ENCODE peak calls at places on chromosomes 3 and 15, in ten cellular contexts. One of them, this sample, is unnamed.

GRCh38 chr3:189580190-189580589 is 51.0 kb upstream of the TP63 start:
- DNase-seq in transverse colon: no peak
- DNase-seq in AG20443: no peak
- DNase-seq in astrocyte of the spinal cord: no peak
- DNase-seq in HEK293T: no peak
- DNase-seq in stimulated activated CD4-positive, alpha-beta T cell treated with anti-CD3 and anti-CD28 coated beads, Interleukin-1b, Interleukin-23, amount 100 ng/mL, for 4 hours: no peak
- DNase-seq in activated CD4-positive, alpha-beta T cell treated with anti-CD3 and anti-CD28 coated beads for 24 hours: no peak
- DNase-seq in activated naive CD8-positive, alpha-beta T cell treated with anti-CD3 and anti-CD28 coated beads, Interleukin-2, amount 50 U/mL, for 24 hours: no peak
- DNase-seq in SK-N-DZ: no peak
- DNase-seq in AG08396: no peak
- DNase-seq in this sample: no peak

GRCh38 chr3:186967686-186968085 is 37.4 kb downstream of the ST6GAL1 start:
- DNase-seq in astrocyte of the spinal cord: peak
- DNase-seq in stimulated activated CD4-positive, alpha-beta T cell treated with anti-CD3 and anti-CD28 coated beads, Interleukin-1b, Interleukin-23, amount 100 ng/mL, for 4 hours: no peak
- DNase-seq in activated naive CD8-positive, alpha-beta T cell treated with anti-CD3 and anti-CD28 coated beads, Interleukin-2, amount 50 U/mL, for 24 hours: no peak
- DNase-seq in activated CD4-positive, alpha-beta T cell treated with anti-CD3 and anti-CD28 coated beads for 24 hours: no peak
- DNase-seq in transverse colon: no peak
- DNase-seq in AG08396: no peak
- DNase-seq in SK-N-DZ: no peak
- DNase-seq in AG20443: no peak
- DNase-seq in HEK293T: no peak
- DNase-seq in this sample: peak

GRCh38 chr15:81209635-81210034 is 13.0 kb downstream of the IL16 start:
- DNase-seq in SK-N-DZ: no peak
- DNase-seq in astrocyte of the spinal cord: no peak
- DNase-seq in AG08396: no peak
- DNase-seq in activated CD4-positive, alpha-beta T cell treated with anti-CD3 and anti-CD28 coated beads for 24 hours: no peak
- DNase-seq in stimulated activated CD4-positive, alpha-beta T cell treated with anti-CD3 and anti-CD28 coated beads, Interleukin-1b, Interleukin-23, amount 100 ng/mL, for 4 hours: no peak
- DNase-seq in transverse colon: no peak
- DNase-seq in activated naive CD8-positive, alpha-beta T cell treated with anti-CD3 and anti-CD28 coated beads, Interleukin-2, amount 50 U/mL, for 24 hours: no peak
- DNase-seq in HEK293T: no peak
- DNase-seq in AG20443: no peak
- DNase-seq in this sample: no peak

GRCh38 chr15:68365770-68366169 is 66.2 kb downstream of the ITGA11 start:
- DNase-seq in AG08396: no peak
- DNase-seq in transverse colon: no peak
- DNase-seq in stimulated activated CD4-positive, alpha-beta T cell treated with anti-CD3 and anti-CD28 coated beads, Interleukin-1b, Interleukin-23, amount 100 ng/mL, for 4 hours: no peak
- DNase-seq in activated CD4-positive, alpha-beta T cell treated with anti-CD3 and anti-CD28 coated beads for 24 hours: no peak
- DNase-seq in AG20443: no peak
- DNase-seq in SK-N-DZ: no peak
- DNase-seq in HEK293T: no peak
- DNase-seq in activated naive CD8-positive, alpha-beta T cell treated with anti-CD3 and anti-CD28 coated beads, Interleukin-2, amount 50 U/mL, for 24 hours: no peak
- DNase-seq in astrocyte of the spinal cord: no peak
- DNase-seq in this sample: no peak

GRCh38 chr3:126883241-126883640 is 99.7 kb upstream of the PLXNA1 start:
- DNase-seq in AG20443: peak
- DNase-seq in transverse colon: no peak
- DNase-seq in astrocyte of the spinal cord: no peak
- DNase-seq in SK-N-DZ: peak
- DNase-seq in AG08396: no peak
- DNase-seq in activated naive CD8-positive, alpha-beta T cell treated with anti-CD3 and anti-CD28 coated beads, Interleukin-2, amount 50 U/mL, for 24 hours: no peak
- DNase-seq in HEK293T: no peak
- DNase-seq in activated CD4-positive, alpha-beta T cell treated with anti-CD3 and anti-CD28 coated beads for 24 hours: no peak
- DNase-seq in stimulated activated CD4-positive, alpha-beta T cell treated with anti-CD3 and anti-CD28 coated beads, Interleukin-1b, Interleukin-23, amount 100 ng/mL, for 4 hours: no peak
- DNase-seq in this sample: peak

GRCh38 chr15:39191871-39192281 is 389.0 kb upstream of the THBS1 start:
- DNase-seq in astrocyte of the spinal cord: peak
- DNase-seq in stimulated activated CD4-positive, alpha-beta T cell treated with anti-CD3 and anti-CD28 coated beads, Interleukin-1b, Interleukin-23, amount 100 ng/mL, for 4 hours: no peak
- DNase-seq in transverse colon: no peak
- DNase-seq in activated naive CD8-positive, alpha-beta T cell treated with anti-CD3 and anti-CD28 coated beads, Interleukin-2, amount 50 U/mL, for 24 hours: no peak
- DNase-seq in AG08396: no peak
- DNase-seq in HEK293T: no peak
- DNase-seq in SK-N-DZ: no peak
- DNase-seq in AG20443: no peak
- DNase-seq in activated CD4-positive, alpha-beta T cell treated with anti-CD3 and anti-CD28 coated beads for 24 hours: no peak
- DNase-seq in this sample: no peak

GRCh38 chr15:58462547-58462946 is 30.8 kb downstream of the LIPC start:
- DNase-seq in SK-N-DZ: no peak
- DNase-seq in AG08396: no peak
- DNase-seq in HEK293T: no peak
- DNase-seq in activated CD4-positive, alpha-beta T cell treated with anti-CD3 and anti-CD28 coated beads for 24 hours: no peak
- DNase-seq in stimulated activated CD4-positive, alpha-beta T cell treated with anti-CD3 and anti-CD28 coated beads, Interleukin-1b, Interleukin-23, amount 100 ng/mL, for 4 hours: no peak
- DNase-seq in activated naive CD8-positive, alpha-beta T cell treated with anti-CD3 and anti-CD28 coated beads, Interleukin-2, amount 50 U/mL, for 24 hours: no peak
- DNase-seq in transverse colon: peak
- DNase-seq in astrocyte of the spinal cord: no peak
- DNase-seq in AG20443: no peak
- DNase-seq in this sample: no peak

GRCh38 chr15:38562278-38562677 is 2.3 kb downstream of the RASGRP1 start:
- DNase-seq in SK-N-DZ: no peak
- DNase-seq in transverse colon: no peak
- DNase-seq in AG20443: no peak
- DNase-seq in activated naive CD8-positive, alpha-beta T cell treated with anti-CD3 and anti-CD28 coated beads, Interleukin-2, amount 50 U/mL, for 24 hours: no peak
- DNase-seq in activated CD4-positive, alpha-beta T cell treated with anti-CD3 and anti-CD28 coated beads for 24 hours: no peak
- DNase-seq in stimulated activated CD4-positive, alpha-beta T cell treated with anti-CD3 and anti-CD28 coated beads, Interleukin-1b, Interleukin-23, amount 100 ng/mL, for 4 hours: no peak
- DNase-seq in HEK293T: no peak
- DNase-seq in AG08396: no peak
- DNase-seq in astrocyte of the spinal cord: no peak
- DNase-seq in this sample: no peak

GRCh38 chr3:46642971-46643370 is 30.6 kb downstream of the FAM240A start:
- DNase-seq in astrocyte of the spinal cord: no peak
- DNase-seq in activated CD4-positive, alpha-beta T cell treated with anti-CD3 and anti-CD28 coated beads for 24 hours: no peak
- DNase-seq in HEK293T: no peak
- DNase-seq in AG08396: no peak
- DNase-seq in transverse colon: no peak
- DNase-seq in activated naive CD8-positive, alpha-beta T cell treated with anti-CD3 and anti-CD28 coated beads, Interleukin-2, amount 50 U/mL, for 24 hours: no peak
- DNase-seq in AG20443: no peak
- DNase-seq in SK-N-DZ: no peak
- DNase-seq in stimulated activated CD4-positive, alpha-beta T cell treated with anti-CD3 and anti-CD28 coated beads, Interleukin-1b, Interleukin-23, amount 100 ng/mL, for 4 hours: no peak
- DNase-seq in this sample: peak

GRCh38 chr3:70981252-70981933 is 602.1 kb downstream of the FOXP1 start:
- DNase-seq in HEK293T: no peak
- DNase-seq in activated naive CD8-positive, alpha-beta T cell treated with anti-CD3 and anti-CD28 coated beads, Interleukin-2, amount 50 U/mL, for 24 hours: no peak
- DNase-seq in AG08396: no peak
- DNase-seq in activated CD4-positive, alpha-beta T cell treated with anti-CD3 and anti-CD28 coated beads for 24 hours: no peak
- DNase-seq in AG20443: no peak
- DNase-seq in astrocyte of the spinal cord: no peak
- DNase-seq in stimulated activated CD4-positive, alpha-beta T cell treated with anti-CD3 and anti-CD28 coated beads, Interleukin-1b, Interleukin-23, amount 100 ng/mL, for 4 hours: no peak
- DNase-seq in transverse colon: no peak
- DNase-seq in SK-N-DZ: no peak
- DNase-seq in this sample: no peak

GRCh38 chr15:31108836-31109235 is 7.3 kb upstream of the TRPM1 start:
- DNase-seq in activated naive CD8-positive, alpha-beta T cell treated with anti-CD3 and anti-CD28 coated beads, Interleukin-2, amount 50 U/mL, for 24 hours: no peak
- DNase-seq in AG20443: no peak
- DNase-seq in HEK293T: no peak
- DNase-seq in AG08396: no peak
- DNase-seq in stimulated activated CD4-positive, alpha-beta T cell treated with anti-CD3 and anti-CD28 coated beads, Interleukin-1b, Interleukin-23, amount 100 ng/mL, for 4 hours: no peak
- DNase-seq in activated CD4-positive, alpha-beta T cell treated with anti-CD3 and anti-CD28 coated beads for 24 hours: no peak
- DNase-seq in transverse colon: no peak
- DNase-seq in SK-N-DZ: no peak
- DNase-seq in astrocyte of the spinal cord: no peak
- DNase-seq in this sample: no peak

GRCh38 chr3:11154953-11155325 is 646 bp downstream of the HRH1 start:
- DNase-seq in activated CD4-positive, alpha-beta T cell treated with anti-CD3 and anti-CD28 coated beads for 24 hours: no peak
- DNase-seq in SK-N-DZ: no peak
- DNase-seq in HEK293T: peak
- DNase-seq in activated naive CD8-positive, alpha-beta T cell treated with anti-CD3 and anti-CD28 coated beads, Interleukin-2, amount 50 U/mL, for 24 hours: no peak
- DNase-seq in transverse colon: no peak
- DNase-seq in stimulated activated CD4-positive, alpha-beta T cell treated with anti-CD3 and anti-CD28 coated beads, Interleukin-1b, Interleukin-23, amount 100 ng/mL, for 4 hours: no peak
- DNase-seq in AG08396: no peak
- DNase-seq in AG20443: peak
- DNase-seq in astrocyte of the spinal cord: peak
- DNase-seq in this sample: peak

GRCh38 chr3:182364723-182365650 is 428.3 kb upstream of the ATP11B start:
- DNase-seq in SK-N-DZ: no peak
- DNase-seq in HEK293T: peak
- DNase-seq in transverse colon: peak
- DNase-seq in astrocyte of the spinal cord: peak
- DNase-seq in stimulated activated CD4-positive, alpha-beta T cell treated with anti-CD3 and anti-CD28 coated beads, Interleukin-1b, Interleukin-23, amount 100 ng/mL, for 4 hours: no peak
- DNase-seq in AG20443: no peak
- DNase-seq in AG08396: no peak
- DNase-seq in activated CD4-positive, alpha-beta T cell treated with anti-CD3 and anti-CD28 coated beads for 24 hours: no peak
- DNase-seq in activated naive CD8-positive, alpha-beta T cell treated with anti-CD3 and anti-CD28 coated beads, Interleukin-2, amount 50 U/mL, for 24 hours: no peak
- DNase-seq in this sample: no peak

GRCh38 chr3:129490273-129490675 is 38.2 kb upstream of the RHO start:
- DNase-seq in HEK293T: peak
- DNase-seq in AG20443: peak
- DNase-seq in AG08396: peak
- DNase-seq in stimulated activated CD4-positive, alpha-beta T cell treated with anti-CD3 and anti-CD28 coated beads, Interleukin-1b, Interleukin-23, amount 100 ng/mL, for 4 hours: peak
- DNase-seq in activated CD4-positive, alpha-beta T cell treated with anti-CD3 and anti-CD28 coated beads for 24 hours: peak
- DNase-seq in activated naive CD8-positive, alpha-beta T cell treated with anti-CD3 and anti-CD28 coated beads, Interleukin-2, amount 50 U/mL, for 24 hours: peak
- DNase-seq in transverse colon: peak
- DNase-seq in astrocyte of the spinal cord: peak
- DNase-seq in SK-N-DZ: peak
- DNase-seq in this sample: peak

GRCh38 chr15:100731259-100732156 is 129.1 kb downstream of the ASB7 start:
- DNase-seq in HEK293T: no peak
- DNase-seq in transverse colon: no peak
- DNase-seq in stimulated activated CD4-positive, alpha-beta T cell treated with anti-CD3 and anti-CD28 coated beads, Interleukin-1b, Interleukin-23, amount 100 ng/mL, for 4 hours: no peak
- DNase-seq in activated naive CD8-positive, alpha-beta T cell treated with anti-CD3 and anti-CD28 coated beads, Interleukin-2, amount 50 U/mL, for 24 hours: no peak
- DNase-seq in SK-N-DZ: no peak
- DNase-seq in AG20443: no peak
- DNase-seq in AG08396: no peak
- DNase-seq in astrocyte of the spinal cord: no peak
- DNase-seq in activated CD4-positive, alpha-beta T cell treated with anti-CD3 and anti-CD28 coated beads for 24 hours: no peak
- DNase-seq in this sample: peak

GRCh38 chr3:72008226-72008996 is 223.5 kb upstream of the PROK2 start:
- DNase-seq in SK-N-DZ: no peak
- DNase-seq in activated naive CD8-positive, alpha-beta T cell treated with anti-CD3 and anti-CD28 coated beads, Interleukin-2, amount 50 U/mL, for 24 hours: no peak
- DNase-seq in AG20443: peak
- DNase-seq in HEK293T: no peak
- DNase-seq in activated CD4-positive, alpha-beta T cell treated with anti-CD3 and anti-CD28 coated beads for 24 hours: no peak
- DNase-seq in AG08396: no peak
- DNase-seq in astrocyte of the spinal cord: peak
- DNase-seq in stimulated activated CD4-positive, alpha-beta T cell treated with anti-CD3 and anti-CD28 coated beads, Interleukin-1b, Interleukin-23, amount 100 ng/mL, for 4 hours: no peak
- DNase-seq in transverse colon: no peak
- DNase-seq in this sample: peak

GRCh38 chr15:32851619-32852416 is 134.0 kb downstream of the GREM1 start:
- DNase-seq in activated CD4-positive, alpha-beta T cell treated with anti-CD3 and anti-CD28 coated beads for 24 hours: no peak
- DNase-seq in HEK293T: no peak
- DNase-seq in transverse colon: no peak
- DNase-seq in SK-N-DZ: no peak
- DNase-seq in AG08396: no peak
- DNase-seq in AG20443: peak
- DNase-seq in astrocyte of the spinal cord: peak
- DNase-seq in stimulated activated CD4-positive, alpha-beta T cell treated with anti-CD3 and anti-CD28 coated beads, Interleukin-1b, Interleukin-23, amount 100 ng/mL, for 4 hours: no peak
- DNase-seq in activated naive CD8-positive, alpha-beta T cell treated with anti-CD3 and anti-CD28 coated beads, Interleukin-2, amount 50 U/mL, for 24 hours: no peak
- DNase-seq in this sample: peak

GRCh38 chr3:135650309-135650708 is 315.2 kb upstream of the PPP2R3A start:
- DNase-seq in stimulated activated CD4-positive, alpha-beta T cell treated with anti-CD3 and anti-CD28 coated beads, Interleukin-1b, Interleukin-23, amount 100 ng/mL, for 4 hours: no peak
- DNase-seq in activated naive CD8-positive, alpha-beta T cell treated with anti-CD3 and anti-CD28 coated beads, Interleukin-2, amount 50 U/mL, for 24 hours: no peak
- DNase-seq in SK-N-DZ: no peak
- DNase-seq in astrocyte of the spinal cord: no peak
- DNase-seq in activated CD4-positive, alpha-beta T cell treated with anti-CD3 and anti-CD28 coated beads for 24 hours: no peak
- DNase-seq in AG08396: no peak
- DNase-seq in HEK293T: no peak
- DNase-seq in transverse colon: no peak
- DNase-seq in AG20443: no peak
- DNase-seq in this sample: no peak

GRCh38 chr3:129732200-129732876 is 125.9 kb upstream of the PLXND1 start:
- DNase-seq in transverse colon: no peak
- DNase-seq in AG20443: no peak
- DNase-seq in activated naive CD8-positive, alpha-beta T cell treated with anti-CD3 and anti-CD28 coated beads, Interleukin-2, amount 50 U/mL, for 24 hours: no peak
- DNase-seq in astrocyte of the spinal cord: peak
- DNase-seq in activated CD4-positive, alpha-beta T cell treated with anti-CD3 and anti-CD28 coated beads for 24 hours: no peak
- DNase-seq in SK-N-DZ: no peak
- DNase-seq in stimulated activated CD4-positive, alpha-beta T cell treated with anti-CD3 and anti-CD28 coated beads, Interleukin-1b, Interleukin-23, amount 100 ng/mL, for 4 hours: no peak
- DNase-seq in AG08396: no peak
- DNase-seq in HEK293T: no peak
- DNase-seq in this sample: peak

GRCh38 chr3:9224490-9224889 is 25.0 kb downstream of the SRGAP3 start:
- DNase-seq in HEK293T: no peak
- DNase-seq in transverse colon: no peak
- DNase-seq in AG08396: no peak
- DNase-seq in SK-N-DZ: peak
- DNase-seq in activated CD4-positive, alpha-beta T cell treated with anti-CD3 and anti-CD28 coated beads for 24 hours: no peak
- DNase-seq in AG20443: peak
- DNase-seq in astrocyte of the spinal cord: no peak
- DNase-seq in activated naive CD8-positive, alpha-beta T cell treated with anti-CD3 and anti-CD28 coated beads, Interleukin-2, amount 50 U/mL, for 24 hours: peak
- DNase-seq in stimulated activated CD4-positive, alpha-beta T cell treated with anti-CD3 and anti-CD28 coated beads, Interleukin-1b, Interleukin-23, amount 100 ng/mL, for 4 hours: no peak
- DNase-seq in this sample: no peak

GRCh38 chr15:69976366-69976994 is 121.2 kb downstream of the TLE3 start:
- DNase-seq in activated CD4-positive, alpha-beta T cell treated with anti-CD3 and anti-CD28 coated beads for 24 hours: peak
- DNase-seq in SK-N-DZ: no peak
- DNase-seq in AG08396: peak
- DNase-seq in transverse colon: peak
- DNase-seq in stimulated activated CD4-positive, alpha-beta T cell treated with anti-CD3 and anti-CD28 coated beads, Interleukin-1b, Interleukin-23, amount 100 ng/mL, for 4 hours: peak
- DNase-seq in HEK293T: peak
- DNase-seq in astrocyte of the spinal cord: peak
- DNase-seq in activated naive CD8-positive, alpha-beta T cell treated with anti-CD3 and anti-CD28 coated beads, Interleukin-2, amount 50 U/mL, for 24 hours: peak
- DNase-seq in AG20443: peak
- DNase-seq in this sample: peak

GRCh38 chr3:54506603-54507002 is 384.3 kb downstream of the CACNA2D3 start:
- DNase-seq in stimulated activated CD4-positive, alpha-beta T cell treated with anti-CD3 and anti-CD28 coated beads, Interleukin-1b, Interleukin-23, amount 100 ng/mL, for 4 hours: no peak
- DNase-seq in SK-N-DZ: no peak
- DNase-seq in HEK293T: no peak
- DNase-seq in activated CD4-positive, alpha-beta T cell treated with anti-CD3 and anti-CD28 coated beads for 24 hours: no peak
- DNase-seq in astrocyte of the spinal cord: no peak
- DNase-seq in transverse colon: no peak
- DNase-seq in activated naive CD8-positive, alpha-beta T cell treated with anti-CD3 and anti-CD28 coated beads, Interleukin-2, amount 50 U/mL, for 24 hours: no peak
- DNase-seq in AG20443: no peak
- DNase-seq in AG08396: no peak
- DNase-seq in this sample: no peak

GRCh38 chr3:120678984-120679383 is 3.1 kb downstream of the HGD start:
- DNase-seq in transverse colon: no peak
- DNase-seq in activated CD4-positive, alpha-beta T cell treated with anti-CD3 and anti-CD28 coated beads for 24 hours: no peak
- DNase-seq in SK-N-DZ: no peak
- DNase-seq in activated naive CD8-positive, alpha-beta T cell treated with anti-CD3 and anti-CD28 coated beads, Interleukin-2, amount 50 U/mL, for 24 hours: no peak
- DNase-seq in AG20443: no peak
- DNase-seq in AG08396: no peak
- DNase-seq in stimulated activated CD4-positive, alpha-beta T cell treated with anti-CD3 and anti-CD28 coated beads, Interleukin-1b, Interleukin-23, amount 100 ng/mL, for 4 hours: no peak
- DNase-seq in astrocyte of the spinal cord: no peak
- DNase-seq in HEK293T: no peak
- DNase-seq in this sample: peak

GRCh38 chr3:50445919-50446318 is 57.5 kb downstream of the CACNA2D2 start:
- DNase-seq in HEK293T: no peak
- DNase-seq in stimulated activated CD4-positive, alpha-beta T cell treated with anti-CD3 and anti-CD28 coated beads, Interleukin-1b, Interleukin-23, amount 100 ng/mL, for 4 hours: no peak
- DNase-seq in SK-N-DZ: no peak
- DNase-seq in astrocyte of the spinal cord: no peak
- DNase-seq in AG20443: no peak
- DNase-seq in transverse colon: peak
- DNase-seq in AG08396: no peak
- DNase-seq in activated naive CD8-positive, alpha-beta T cell treated with anti-CD3 and anti-CD28 coated beads, Interleukin-2, amount 50 U/mL, for 24 hours: no peak
- DNase-seq in activated CD4-positive, alpha-beta T cell treated with anti-CD3 and anti-CD28 coated beads for 24 hours: no peak
- DNase-seq in this sample: no peak

GRCh38 chr3:196627043-196627442 is 12.5 kb upstream of the NRROS start:
- DNase-seq in AG08396: no peak
- DNase-seq in transverse colon: no peak
- DNase-seq in SK-N-DZ: no peak
- DNase-seq in activated naive CD8-positive, alpha-beta T cell treated with anti-CD3 and anti-CD28 coated beads, Interleukin-2, amount 50 U/mL, for 24 hours: no peak
- DNase-seq in HEK293T: no peak
- DNase-seq in AG20443: no peak
- DNase-seq in astrocyte of the spinal cord: no peak
- DNase-seq in activated CD4-positive, alpha-beta T cell treated with anti-CD3 and anti-CD28 coated beads for 24 hours: no peak
- DNase-seq in stimulated activated CD4-positive, alpha-beta T cell treated with anti-CD3 and anti-CD28 coated beads, Interleukin-1b, Interleukin-23, amount 100 ng/mL, for 4 hours: no peak
- DNase-seq in this sample: no peak

GRCh38 chr15:70399204-70399603 is 301.5 kb upstream of the TLE3 start:
- DNase-seq in activated CD4-positive, alpha-beta T cell treated with anti-CD3 and anti-CD28 coated beads for 24 hours: no peak
- DNase-seq in AG20443: no peak
- DNase-seq in activated naive CD8-positive, alpha-beta T cell treated with anti-CD3 and anti-CD28 coated beads, Interleukin-2, amount 50 U/mL, for 24 hours: no peak
- DNase-seq in stimulated activated CD4-positive, alpha-beta T cell treated with anti-CD3 and anti-CD28 coated beads, Interleukin-1b, Interleukin-23, amount 100 ng/mL, for 4 hours: no peak
- DNase-seq in astrocyte of the spinal cord: no peak
- DNase-seq in HEK293T: no peak
- DNase-seq in AG08396: no peak
- DNase-seq in SK-N-DZ: no peak
- DNase-seq in transverse colon: no peak
- DNase-seq in this sample: no peak

GRCh38 chr3:127738192-127738840 is 65.6 kb downstream of the ABTB1 start:
- DNase-seq in astrocyte of the spinal cord: peak
- DNase-seq in transverse colon: peak
- DNase-seq in HEK293T: no peak
- DNase-seq in stimulated activated CD4-positive, alpha-beta T cell treated with anti-CD3 and anti-CD28 coated beads, Interleukin-1b, Interleukin-23, amount 100 ng/mL, for 4 hours: no peak
- DNase-seq in AG20443: no peak
- DNase-seq in AG08396: no peak
- DNase-seq in activated CD4-positive, alpha-beta T cell treated with anti-CD3 and anti-CD28 coated beads for 24 hours: no peak
- DNase-seq in activated naive CD8-positive, alpha-beta T cell treated with anti-CD3 and anti-CD28 coated beads, Interleukin-2, amount 50 U/mL, for 24 hours: no peak
- DNase-seq in SK-N-DZ: no peak
- DNase-seq in this sample: peak

GRCh38 chr15:89087066-89087829 is 1.0 kb upstream of the ABHD2 start:
- DNase-seq in SK-N-DZ: no peak
- DNase-seq in AG08396: no peak
- DNase-seq in stimulated activated CD4-positive, alpha-beta T cell treated with anti-CD3 and anti-CD28 coated beads, Interleukin-1b, Interleukin-23, amount 100 ng/mL, for 4 hours: no peak
- DNase-seq in astrocyte of the spinal cord: no peak
- DNase-seq in AG20443: no peak
- DNase-seq in activated naive CD8-positive, alpha-beta T cell treated with anti-CD3 and anti-CD28 coated beads, Interleukin-2, amount 50 U/mL, for 24 hours: no peak
- DNase-seq in transverse colon: no peak
- DNase-seq in HEK293T: no peak
- DNase-seq in activated CD4-positive, alpha-beta T cell treated with anti-CD3 and anti-CD28 coated beads for 24 hours: no peak
- DNase-seq in this sample: no peak